ENCODE peak calls at places on chromosomes 12 and 14, in eight cellular contexts. C is stomach, G is astrocyte of the cerebellum, Q is EL, B is Calu3, F is tibial artery, R is mesenchymal stem cell, V is WTC11. X is an unnamed sample.

GRCh38 chr14:50527970-50528369 is 4.4 kb downstream of the MAP4K5 start:
- DNase-seq in C (no peak), G (no peak), Q (peak), B (no peak), F (no peak), R (peak), V (no peak), X (no peak)

GRCh38 chr14:23695220-23695999 is 59.2 kb downstream of the DHRS2 start:
- DNase-seq in C (peak), G (no peak), Q (no peak), B (no peak), F (peak), R (no peak), V (peak), X (no peak)

GRCh38 chr12:68290126-68290525 is 36.7 kb upstream of the IL22 start:
- DNase-seq in C (no peak), G (peak), Q (no peak), B (no peak), F (no peak), R (no peak), V (no peak), X (no peak)

GRCh38 chr12:6778212-6778570 is 5.9 kb downstream of the LAG3 start:
- DNase-seq in C (no peak), G (no peak), Q (peak), B (no peak), F (peak), R (peak), V (peak), X (no peak)

GRCh38 chr14:24935796-24936195 is 114.2 kb downstream of the STXBP6 start:
- DNase-seq in C (no peak), G (no peak), Q (no peak), B (no peak), F (no peak), R (no peak), V (no peak), X (no peak)

GRCh38 chr12:42967850-42968249 is 378.3 kb upstream of the PRICKLE1 start:
- DNase-seq in C (no peak), G (no peak), Q (no peak), B (no peak), F (no peak), R (no peak), V (no peak), X (no peak)

GRCh38 chr12:6069452-6070093 is 54.9 kb downstream of the VWF start:
- DNase-seq in C (no peak), G (no peak), Q (peak), B (no peak), F (peak), R (peak), V (no peak), X (peak)

GRCh38 chr14:20632831-20633771 is 8.4 kb downstream of the OR6S1 start:
- DNase-seq in C (peak), G (no peak), Q (peak), B (peak), F (peak), R (peak), V (peak), X (peak)

GRCh38 chr12:57717131-57717530 is 21.4 kb downstream of the AGAP2 start:
- DNase-seq in C (no peak), G (no peak), Q (no peak), B (no peak), F (no peak), R (no peak), V (no peak), X (no peak)

GRCh38 chr12:45994736-45995135 is 4.4 kb upstream of the SCAF11 start:
- DNase-seq in C (no peak), G (no peak), Q (peak), B (no peak), F (no peak), R (no peak), V (no peak), X (no peak)

GRCh38 chr12:49805409-49805808 is 22.8 kb downstream of the NCKAP5L start:
- DNase-seq in C (no peak), G (no peak), Q (no peak), B (no peak), F (no peak), R (no peak), V (no peak), X (no peak)

GRCh38 chr12:128823216-128823915 is 392 bp downstream of the SLC15A4 start:
- DNase-seq in C (no peak), G (no peak), Q (no peak), B (peak), F (peak), R (no peak), V (peak), X (no peak)

GRCh38 chr12:130179621-130180020 is 17.4 kb downstream of the FZD10 start:
- DNase-seq in C (no peak), G (no peak), Q (no peak), B (no peak), F (no peak), R (no peak), V (no peak), X (no peak)

GRCh38 chr12:87982208-87982607 is 47.0 kb downstream of the C12orf50 start:
- DNase-seq in C (no peak), G (peak), Q (peak), B (no peak), F (no peak), R (peak), V (no peak), X (peak)

GRCh38 chr12:42588981-42589464 is 523 bp downstream of the PRICKLE1 start:
- DNase-seq in C (no peak), G (no peak), Q (peak), B (peak), F (peak), R (peak), V (peak), X (no peak)

GRCh38 chr12:84763112-84763511 is 149.5 kb downstream of the SLC6A15 start:
- DNase-seq in C (no peak), G (peak), Q (peak), B (no peak), F (no peak), R (no peak), V (no peak), X (no peak)

GRCh38 chr12:133120385-133121191 is 9.5 kb downstream of the ZNF891 start:
- DNase-seq in C (no peak), G (no peak), Q (peak), B (no peak), F (no peak), R (peak), V (no peak), X (no peak)

GRCh38 chr12:62466018-62466595 is 519 bp upstream of the MON2 start:
- DNase-seq in C (peak), G (no peak), Q (peak), B (peak), F (peak), R (peak), V (peak), X (no peak)

GRCh38 chr14:100577986-100578431 is 9.2 kb downstream of the BEGAIN start:
- DNase-seq in C (no peak), G (no peak), Q (no peak), B (no peak), F (no peak), R (no peak), V (peak), X (no peak)

GRCh38 chr14:55423969-55424368 is 12.3 kb upstream of the ATG14 start:
- DNase-seq in C (no peak), G (no peak), Q (no peak), B (no peak), F (no peak), R (no peak), V (no peak), X (no peak)

GRCh38 chr14:72812292-72812851 is 81.5 kb downstream of the DPF3 start:
- DNase-seq in C (peak), G (no peak), Q (no peak), B (no peak), F (peak), R (no peak), V (peak), X (no peak)

GRCh38 chr12:16166563-16167470 is 110.7 kb downstream of the SLC15A5 start:
- DNase-seq in C (no peak), G (no peak), Q (no peak), B (no peak), F (peak), R (no peak), V (no peak), X (no peak)

GRCh38 chr14:101947577-101947903 is 16.8 kb upstream of the DYNC1H1 start:
- DNase-seq in C (no peak), G (no peak), Q (no peak), B (no peak), F (peak), R (no peak), V (no peak), X (no peak)

GRCh38 chr14:93870377-93870776 is 56.8 kb upstream of the FAM181A start:
- DNase-seq in C (no peak), G (no peak), Q (no peak), B (no peak), F (no peak), R (no peak), V (no peak), X (no peak)

GRCh38 chr14:92914087-92914656 is 8.8 kb upstream of the CHGA start:
- DNase-seq in C (no peak), G (no peak), Q (no peak), B (peak), F (no peak), R (peak), V (peak), X (no peak)

X was measured in AG04450.